ENCODE peak calls at places on chromosomes 12 and 14, in nine cellular contexts. D is esophagus squamous epithelium, Q is fibroblast of pulmonary artery, J is chondrocyte, K is adrenal gland, N is body of pancreas, T is AG10803, O is breast epithelium, H is progenitor cell of endocrine pancreas. L is an unnamed sample.

GRCh38 chr12:17358850-17359249 is 731.1 kb downstream of the RERGL start:
- DNase-seq in O (no peak), J (no peak), T (no peak), H (no peak), Q (no peak), K (no peak), D (no peak), N (no peak), L (no peak)

GRCh38 chr14:50021261-50021660 is 95.1 kb downstream of the VCPKMT start:
- DNase-seq in D (no peak), Q (no peak), K (no peak), T (no peak), J (no peak), O (no peak), N (no peak), H (no peak), L (no peak)

GRCh38 chr12:98578821-98579220 is 14.7 kb upstream of the SLC25A3 start:
- DNase-seq in T (no peak), H (no peak), O (no peak), D (no peak), J (no peak), Q (no peak), K (no peak), N (no peak), L (no peak)

GRCh38 chr12:123894823-123895338 is 77.8 kb downstream of the CCDC92 start:
- DNase-seq in K (no peak), D (no peak), J (no peak), H (no peak), T (no peak), Q (peak; percentile 11), O (no peak), N (no peak), L (no peak)

GRCh38 chr12:95158919-95159318 is 58.3 kb downstream of the FGD6 start:
- DNase-seq in O (no peak), Q (no peak), D (no peak), K (no peak), J (no peak), N (no peak), T (no peak), H (no peak), L (no peak)

GRCh38 chr14:68367444-68368014 is 425.3 kb downstream of the ZFP36L1 start:
- DNase-seq in N (no peak), T (no peak), O (no peak), K (no peak), D (no peak), J (no peak), Q (no peak), H (no peak), L (no peak)

GRCh38 chr12:31582155-31582554 is 8.8 kb downstream of the DENND5B start:
- DNase-seq in K (no peak), H (no peak), O (no peak), T (peak; percentile 62), Q (peak; percentile 49), N (no peak), J (no peak), D (no peak), L (no peak)

GRCh38 chr14:104267895-104268294 is 129.5 kb downstream of the KIF26A start:
- DNase-seq in K (peak; percentile 16), H (no peak), O (peak; percentile 31), T (no peak), J (peak; percentile 55), D (no peak), Q (no peak), N (no peak), L (no peak)

GRCh38 chr12:7039403-7039802 is 21.1 kb upstream of the C1S start:
- DNase-seq in H (no peak), Q (no peak), T (no peak), D (no peak), K (no peak), O (no peak), J (no peak), N (no peak), L (no peak)

GRCh38 chr14:103623883-103624482 is 5.0 kb upstream of the KLC1 start:
- DNase-seq in Q (no peak), T (no peak), D (no peak), N (no peak), J (no peak), K (peak; percentile 37), O (no peak), H (no peak), L (no peak)

GRCh38 chr14:29906256-29906885 is 21.3 kb downstream of the PRKD1 start:
- DNase-seq in N (peak; percentile 41), Q (no peak), K (no peak), T (no peak), D (no peak), O (no peak), H (no peak), J (no peak), L (no peak)

GRCh38 chr12:565589-566105 is 97.6 kb downstream of the NINJ2 start:
- DNase-seq in D (no peak), O (no peak), J (no peak), Q (no peak), K (no peak), H (no peak), T (no peak), N (no peak), L (peak; percentile 31)

GRCh38 chr12:93618891-93619410 is 46.5 kb downstream of the SOCS2 start:
- DNase-seq in H (no peak), K (no peak), Q (no peak), T (no peak), J (no peak), O (no peak), D (no peak), N (no peak), L (no peak)

GRCh38 chr14:75499084-75499875 is 23.0 kb upstream of the BATF start:
- DNase-seq in Q (no peak), T (no peak), J (no peak), N (no peak), K (no peak), O (no peak), D (no peak), H (no peak), L (no peak)

GRCh38 chr14:20247651-20248246 is 8.7 kb downstream of the OR11H4 start:
- DNase-seq in K (no peak), H (no peak), D (no peak), O (no peak), T (no peak), Q (no peak), N (no peak), J (no peak), L (no peak)

DNA sequence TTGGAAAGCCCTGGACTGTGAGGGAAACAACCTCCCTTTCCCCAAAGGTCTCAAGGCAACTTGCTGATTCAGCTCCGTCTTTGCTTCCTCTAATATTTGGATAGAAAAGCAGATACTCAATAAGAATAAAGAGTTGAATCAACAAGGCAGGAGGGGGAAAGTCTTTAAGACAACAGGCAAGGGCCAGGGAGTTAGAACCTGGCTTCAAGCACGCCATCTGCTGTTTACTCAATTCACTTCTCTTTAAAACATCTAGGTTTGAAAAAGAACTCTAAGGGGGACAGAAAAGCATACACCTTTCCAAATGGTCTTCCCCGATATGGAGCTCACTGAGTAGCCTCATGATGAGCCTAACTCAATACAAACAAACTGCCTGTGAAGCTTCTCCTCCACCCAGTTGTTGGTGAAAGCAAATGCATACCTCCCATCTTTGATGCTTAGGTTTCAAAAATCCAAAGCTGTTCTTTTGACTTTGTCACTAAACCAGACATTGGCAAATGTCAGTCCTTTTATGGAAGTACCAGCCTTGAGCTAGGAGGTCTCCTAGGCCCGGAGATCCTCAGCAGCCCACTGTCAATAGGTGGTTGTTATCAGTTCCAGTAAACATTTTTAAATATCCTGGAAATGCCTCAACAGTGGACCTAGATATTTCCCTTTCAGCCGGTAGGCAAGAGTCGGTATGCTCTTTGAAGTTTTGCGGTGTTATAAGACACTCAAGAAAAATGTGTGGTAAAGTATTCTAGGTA is 76.2 kb downstream of the SAMD4A start:
- DNase-seq in D (no peak), T (peak; percentile 43), J (no peak), N (no peak), Q (peak; percentile 68), O (no peak), H (no peak), K (no peak), L (no peak)
- TF ChIP-seq CTCF in D (no peak), T (peak; percentile 35), J (peak; percentile 69), N (no peak), Q (peak; percentile 40), O (no peak), H (peak; percentile 23), K (peak; percentile 15), L (peak; percentile 34)

GRCh38 chr14:100056431-100056830 is 8.8 kb upstream of the EVL start:
- DNase-seq in K (no peak), Q (peak; percentile 55), T (no peak), H (no peak), N (no peak), J (no peak), D (no peak), O (no peak), L (no peak)

GRCh38 chr14:100058777-100059432 is 6.3 kb upstream of the EVL start:
- DNase-seq in H (no peak), K (no peak), T (no peak), D (no peak), N (no peak), Q (no peak), J (no peak), O (no peak), L (no peak)

GRCh38 chr14:100054553-100055075 is 10.6 kb upstream of the EVL start:
- DNase-seq in J (no peak), N (no peak), T (no peak), D (no peak), O (no peak), K (no peak), H (no peak), Q (no peak), L (no peak)

GRCh38 chr14:100059433-100059781 is 5.8 kb upstream of the EVL start:
- DNase-seq in K (no peak), N (no peak), H (no peak), O (peak; percentile 76), T (no peak), Q (no peak), J (no peak), D (no peak), L (no peak)

GRCh38 chr14:100056964-100057817 is 8.0 kb upstream of the EVL start:
- DNase-seq in T (peak; percentile 28), J (no peak), D (no peak), N (no peak), Q (peak; percentile 66), O (no peak), K (no peak), H (no peak), L (no peak)
- TF ChIP-seq CTCF in T (peak; percentile 35), J (peak; percentile 61), D (peak; percentile 28), N (no peak), Q (peak; percentile 48), O (peak; percentile 37), K (peak; percentile 26), H (no peak), L (peak; percentile 33)

GRCh38 chr14:74198441-74199234 is 40.6 kb upstream of the VSX2 start:
- DNase-seq in T (no peak), J (no peak), K (no peak), Q (no peak), H (no peak), N (no peak), O (no peak), D (no peak), L (no peak)
- TF ChIP-seq CTCF in T (no peak), J (no peak), K (no peak), Q (no peak), H (no peak), N (no peak), O (no peak), D (no peak), L (no peak)

DNA sequence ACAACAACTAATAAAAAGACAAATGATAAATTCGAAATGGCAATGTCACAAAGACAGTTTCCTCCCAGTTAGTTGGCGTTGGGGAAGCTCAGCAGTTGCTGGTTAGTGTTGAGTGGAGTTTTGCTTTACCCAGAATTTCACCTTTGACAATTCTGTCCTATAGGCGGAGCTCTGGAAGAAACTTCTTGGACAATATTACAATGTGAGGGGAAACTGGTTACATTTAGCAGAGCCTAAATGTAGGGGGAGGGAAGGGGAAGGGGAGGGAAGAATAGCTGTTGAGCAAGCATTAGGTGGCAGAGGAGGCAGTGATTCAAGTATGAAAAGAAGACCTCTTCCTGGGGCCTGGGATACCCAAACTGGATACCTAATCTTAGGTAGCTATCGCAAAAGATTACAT is 51.4 kb downstream of the BDKRB1 start:
- DNase-seq in T (no peak), J (no peak), N (no peak), K (no peak), H (no peak), O (no peak), D (no peak), Q (no peak), L (no peak)
- TF ChIP-seq CTCF in T (no peak), J (peak; percentile 11), N (no peak), K (no peak), H (no peak), O (no peak), D (no peak), Q (no peak), L (no peak)